ENCODE peak calls at places on chromosomes 3 and 15, in four cellular contexts. C is SJSA1; N is stimulated activated CD4-positive, alpha-beta T cell treated with anti-CD3 and anti-CD28 coated beads, Interleukin-1b, Interleukin-23, amount 100 ng/mL, for 24 hours; V is activated CD4-positive, CD25-positive, alpha-beta regulatory T cell treated with anti-CD3 and anti-CD28 coated beads, Interleukin-2, amount 50 U/mL, for 72 hours. S is an unnamed sample.

GRCh38 chr3:169404491-169404890 is 259.0 kb downstream of the MECOM start:
- DNase-seq in N (no peak), C (no peak), V (no peak), S (no peak)

GRCh38 chr15:40060241-40060961 is 21.4 kb upstream of the SRP14 start:
- DNase-seq in V (no peak), N (no peak), C (no peak), S (no peak)

GRCh38 chr15:40075298-40076044 is 33.2 kb downstream of the BMF start:
- DNase-seq in C (no peak), V (no peak), N (no peak), S (no peak)

GRCh38 chr3:10164546-10165393 is at the start of gene IRAK2:
- DNase-seq in C (peak; percentile 73), V (peak; percentile 76), N (peak; percentile 49), S (peak; percentile 77)

GRCh38 chr3:101879102-101879501 is 29.8 kb downstream of the NFKBIZ start:
- DNase-seq in V (no peak), C (no peak), N (no peak), S (no peak)

GRCh38 chr3:55807210-55807609 is 320.1 kb upstream of the WNT5A start:
- DNase-seq in N (no peak), C (no peak), V (no peak), S (no peak)

GRCh38 chr3:181721369-181721768 is 9.6 kb downstream of the SOX2 start:
- DNase-seq in N (no peak), C (no peak), V (no peak), S (no peak)

GRCh38 chr15:60299452-60300047 is 98.2 kb downstream of the ANXA2 start:
- DNase-seq in N (no peak), V (no peak), C (no peak), S (no peak)

GRCh38 chr15:67105065-67105951 is 39.9 kb downstream of the SMAD3 start:
- DNase-seq in V (no peak), C (peak; percentile 95), N (no peak), S (no peak)

GRCh38 chr3:52483577-52484495 is 11.3 kb upstream of the STAB1 start:
- DNase-seq in C (no peak), V (no peak), N (no peak), S (no peak)

GRCh38 chr3:141746962-141747361 is 8.9 kb downstream of the RNF7 start:
- DNase-seq in N (no peak), C (peak; percentile 52), V (no peak), S (no peak)

GRCh38 chr3:171959532-171960044 is 79.8 kb upstream of the FNDC3B start:
- DNase-seq in V (no peak), C (no peak), N (no peak), S (no peak)

GRCh38 chr3:98730338-98730737 is 32.8 kb upstream of the ST3GAL6 start:
- DNase-seq in N (no peak), V (no peak), C (no peak), S (peak; percentile 88)

GRCh38 chr3:90092994-90093393 is 985.6 kb downstream of the EPHA3 start:
- DNase-seq in C (no peak), N (no peak), V (no peak), S (no peak)

GRCh38 chr3:41158947-41159346 is 40.4 kb upstream of the CTNNB1 start:
- DNase-seq in V (no peak), C (no peak), N (no peak), S (no peak)

GRCh38 chr15:63312286-63312685 is 34.9 kb downstream of the APH1B start:
- DNase-seq in C (no peak), V (no peak), N (no peak), S (no peak)

GRCh38 chr3:58991623-58992022 is 58.2 kb downstream of the CFAP20DC start:
- DNase-seq in C (no peak), N (no peak), V (no peak), S (no peak)

GRCh38 chr3:12869025-12869695 is 27.8 kb upstream of the RPL32 start:
- DNase-seq in N (no peak), V (peak; percentile 55), C (no peak), S (no peak)

GRCh38 chr3:120791958-120792357 is 49.4 kb downstream of the GTF2E1 start:
- DNase-seq in N (no peak), V (no peak), C (peak; percentile 41), S (no peak)

GRCh38 chr3:3553236-3553635 is 246.0 kb upstream of the LRRN1 start:
- DNase-seq in N (no peak), C (no peak), V (no peak), S (no peak)

GRCh38 chr15:89419370-89419984 is 76.9 kb downstream of the RHCG start:
- DNase-seq in V (no peak), C (no peak), N (no peak), S (no peak)

GRCh38 chr3:185823280-185824044 is 1.4 kb downstream of the IGF2BP2 start:
- DNase-seq in V (peak; percentile 31), C (peak; percentile 51), N (no peak), S (no peak)

GRCh38 chr3:62525276-62525675 is 151.9 kb upstream of the FEZF2 start:
- DNase-seq in V (no peak), N (no peak), C (no peak), S (no peak)